ENCODE peak calls at places on chromosomes 6 and 20, in five cellular contexts. One of them, this sample, is unnamed.

GRCh38 chr6:34132486-34133185 is 13.3 kb downstream of the GRM4 start:
- DNase-seq in Peyer's patch: no peak
- DNase-seq in right lobe of liver: no peak
- DNase-seq in spleen: no peak
- DNase-seq in lung: no peak
- DNase-seq in this sample: no peak

GRCh38 chr6:7919871-7920270 is 9.3 kb upstream of the TXNDC5 start:
- DNase-seq in Peyer's patch: no peak
- DNase-seq in right lobe of liver: no peak
- DNase-seq in spleen: no peak
- DNase-seq in lung: no peak
- DNase-seq in this sample: no peak

GRCh38 chr20:44533928-44534327 is 12.1 kb upstream of the SERINC3 start:
- DNase-seq in Peyer's patch: no peak
- DNase-seq in right lobe of liver: no peak
- DNase-seq in spleen: no peak
- DNase-seq in lung: no peak
- DNase-seq in this sample: no peak

GRCh38 chr6:104771258-104771832 is 88.4 kb downstream of the HACE1 start:
- DNase-seq in Peyer's patch: no peak
- DNase-seq in right lobe of liver: no peak
- DNase-seq in spleen: no peak
- DNase-seq in lung: no peak
- DNase-seq in this sample: no peak

GRCh38 chr6:123515715-123516114 is 121.0 kb downstream of the TRDN start:
- DNase-seq in Peyer's patch: no peak
- DNase-seq in right lobe of liver: no peak
- DNase-seq in spleen: no peak
- DNase-seq in lung: no peak
- DNase-seq in this sample: no peak

GRCh38 chr6:142112451-142113061 is 20.2 kb upstream of the GJE1 start:
- DNase-seq in Peyer's patch: peak
- DNase-seq in right lobe of liver: peak
- DNase-seq in spleen: peak
- DNase-seq in lung: peak
- DNase-seq in this sample: peak

GRCh38 chr6:100260584-100260983 is 204.1 kb downstream of the SIM1 start:
- DNase-seq in Peyer's patch: no peak
- DNase-seq in right lobe of liver: no peak
- DNase-seq in spleen: no peak
- DNase-seq in lung: no peak
- DNase-seq in this sample: peak

GRCh38 chr6:83707829-83708545 is 914 bp downstream of the SNAP91 start:
- DNase-seq in Peyer's patch: no peak
- DNase-seq in right lobe of liver: no peak
- DNase-seq in spleen: no peak
- DNase-seq in lung: no peak
- DNase-seq in this sample: no peak

GRCh38 chr20:45429618-45430017 is 13.7 kb downstream of the PIGT start:
- DNase-seq in Peyer's patch: no peak
- DNase-seq in right lobe of liver: no peak
- DNase-seq in spleen: no peak
- DNase-seq in lung: no peak
- DNase-seq in this sample: no peak

GRCh38 chr6:83221886-83222479 is 28.8 kb downstream of the RWDD2A start:
- DNase-seq in Peyer's patch: no peak
- DNase-seq in right lobe of liver: no peak
- DNase-seq in spleen: no peak
- DNase-seq in lung: no peak
- DNase-seq in this sample: no peak

GRCh38 chr6:18179770-18180393 is 24.7 kb downstream of the KDM1B start:
- DNase-seq in Peyer's patch: no peak
- DNase-seq in right lobe of liver: no peak
- DNase-seq in spleen: no peak
- DNase-seq in lung: peak
- DNase-seq in this sample: no peak

GRCh38 chr20:9359561-9360308 is 154.7 kb upstream of the LAMP5 start:
- DNase-seq in Peyer's patch: no peak
- DNase-seq in right lobe of liver: no peak
- DNase-seq in spleen: no peak
- DNase-seq in lung: no peak
- DNase-seq in this sample: peak

GRCh38 chr6:2920671-2921112 is 17.6 kb upstream of the SERPINB9 start:
- DNase-seq in Peyer's patch: no peak
- DNase-seq in right lobe of liver: peak
- DNase-seq in spleen: no peak
- DNase-seq in lung: peak
- DNase-seq in this sample: no peak

GRCh38 chr20:36895036-36895435 is 19.1 kb downstream of the TLDC2 start:
- DNase-seq in Peyer's patch: no peak
- DNase-seq in right lobe of liver: no peak
- DNase-seq in spleen: no peak
- DNase-seq in lung: no peak
- DNase-seq in this sample: no peak

GRCh38 chr20:53838311-53838873 is 232.0 kb downstream of the BCAS1 start:
- DNase-seq in Peyer's patch: peak
- DNase-seq in right lobe of liver: no peak
- DNase-seq in spleen: no peak
- DNase-seq in lung: no peak
- DNase-seq in this sample: no peak

GRCh38 chr6:62775427-62776022 is 435.7 kb upstream of the FKBP1C start:
- DNase-seq in Peyer's patch: no peak
- DNase-seq in right lobe of liver: no peak
- DNase-seq in spleen: no peak
- DNase-seq in lung: no peak
- DNase-seq in this sample: no peak

GRCh38 chr6:149405823-149406765 is 6.0 kb downstream of the SUMO4 start:
- DNase-seq in Peyer's patch: no peak
- DNase-seq in right lobe of liver: no peak
- DNase-seq in spleen: no peak
- DNase-seq in lung: no peak
- DNase-seq in this sample: no peak

GRCh38 chr6:169503556-169503955 is 198.3 kb downstream of the WDR27 start:
- DNase-seq in Peyer's patch: no peak
- DNase-seq in right lobe of liver: no peak
- DNase-seq in spleen: no peak
- DNase-seq in lung: no peak
- DNase-seq in this sample: no peak

GRCh38 chr20:20547221-20547875 is 165.1 kb downstream of the RALGAPA2 start:
- DNase-seq in Peyer's patch: no peak
- DNase-seq in right lobe of liver: no peak
- DNase-seq in spleen: no peak
- DNase-seq in lung: no peak
- DNase-seq in this sample: no peak

GRCh38 chr6:148629197-148629909 is 117.5 kb upstream of the UST start:
- DNase-seq in Peyer's patch: no peak
- DNase-seq in right lobe of liver: no peak
- DNase-seq in spleen: no peak
- DNase-seq in lung: no peak
- DNase-seq in this sample: no peak

GRCh38 chr20:45872626-45873025 is 8.4 kb upstream of the ZSWIM1 start:
- DNase-seq in Peyer's patch: no peak
- DNase-seq in right lobe of liver: no peak
- DNase-seq in spleen: peak
- DNase-seq in lung: no peak
- DNase-seq in this sample: no peak

GRCh38 chr6:135176464-135176863 is 4.6 kb upstream of the MYB start:
- DNase-seq in Peyer's patch: no peak
- DNase-seq in right lobe of liver: no peak
- DNase-seq in spleen: no peak
- DNase-seq in lung: no peak
- DNase-seq in this sample: no peak

GRCh38 chr6:31702421-31702818 is 704 bp downstream of the ABHD16A start:
- DNase-seq in Peyer's patch: no peak
- DNase-seq in right lobe of liver: no peak
- DNase-seq in spleen: no peak
- DNase-seq in lung: no peak
- DNase-seq in this sample: peak

GRCh38 chr6:3618300-3619041 is 133.0 kb downstream of the PXDC1 start:
- DNase-seq in Peyer's patch: no peak
- DNase-seq in right lobe of liver: no peak
- DNase-seq in spleen: no peak
- DNase-seq in lung: no peak
- DNase-seq in this sample: no peak

DNA sequence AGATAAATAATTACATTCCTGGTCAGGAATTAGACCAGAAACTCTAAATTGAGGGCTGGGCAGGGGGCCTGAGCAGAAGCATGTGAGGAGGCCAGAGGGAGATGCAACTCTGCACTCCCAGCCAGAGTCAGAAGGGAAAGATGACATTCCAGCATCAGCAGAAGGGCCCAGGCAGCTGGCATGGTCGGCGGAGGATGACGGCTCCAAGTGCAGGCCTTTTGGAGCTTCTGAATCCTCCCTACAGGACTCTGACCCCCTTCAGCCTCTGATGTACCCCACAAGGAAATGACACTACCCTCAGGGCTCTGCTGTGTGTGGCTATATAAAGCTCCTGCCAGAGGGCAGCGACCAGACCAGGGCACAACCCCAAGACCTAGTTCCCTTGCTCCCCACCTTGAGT is 1.9 kb downstream of the LRFN2 start:
- DNase-seq in Peyer's patch: no peak
- DNase-seq in right lobe of liver: no peak
- DNase-seq in spleen: no peak
- DNase-seq in lung: no peak
- DNase-seq in this sample: no peak
- H3K4me3 ChIP-seq in Peyer's patch: no peak
- H3K4me3 ChIP-seq in right lobe of liver: no peak
- H3K4me3 ChIP-seq in spleen: no peak
- H3K4me3 ChIP-seq in lung: no peak
- H3K4me3 ChIP-seq in this sample: no peak

GRCh38 chr6:107732461-107732860 is 91.7 kb downstream of the SCML4 start:
- DNase-seq in Peyer's patch: no peak
- DNase-seq in right lobe of liver: no peak
- DNase-seq in spleen: no peak
- DNase-seq in lung: no peak
- DNase-seq in this sample: no peak
- H3K27ac ChIP-seq in Peyer's patch: no peak
- H3K27ac ChIP-seq in right lobe of liver: no peak
- H3K27ac ChIP-seq in spleen: peak
- H3K27ac ChIP-seq in lung: no peak
- H3K27ac ChIP-seq in this sample: no peak

GRCh38 chr6:128327890-128328289 is 192.5 kb downstream of the PTPRK start:
- DNase-seq in Peyer's patch: no peak
- DNase-seq in right lobe of liver: no peak
- DNase-seq in spleen: no peak
- DNase-seq in lung: no peak
- DNase-seq in this sample: no peak
- TF ChIP-seq CTCF in Peyer's patch: peak
- TF ChIP-seq CTCF in right lobe of liver: peak
- TF ChIP-seq CTCF in spleen: peak
- TF ChIP-seq CTCF in lung: peak
- TF ChIP-seq CTCF in this sample: peak

GRCh38 chr6:27617700-27618689 is 145.1 kb upstream of the ZNF184 start:
- DNase-seq in Peyer's patch: no peak
- DNase-seq in right lobe of liver: no peak
- DNase-seq in spleen: no peak
- DNase-seq in lung: no peak
- DNase-seq in this sample: peak
- H3K4me3 ChIP-seq in Peyer's patch: no peak
- H3K4me3 ChIP-seq in right lobe of liver: no peak
- H3K4me3 ChIP-seq in spleen: peak
- H3K4me3 ChIP-seq in lung: no peak
- H3K4me3 ChIP-seq in this sample: peak

GRCh38 chr6:16739329-16739801 is 21.9 kb downstream of the ATXN1 start:
- DNase-seq in Peyer's patch: no peak
- DNase-seq in right lobe of liver: no peak
- DNase-seq in spleen: no peak
- DNase-seq in lung: no peak
- DNase-seq in this sample: no peak

GRCh38 chr6:16743661-16744210 is 17.5 kb downstream of the ATXN1 start:
- DNase-seq in Peyer's patch: no peak
- DNase-seq in right lobe of liver: no peak
- DNase-seq in spleen: no peak
- DNase-seq in lung: no peak
- DNase-seq in this sample: no peak

GRCh38 chr6:16737926-16738325 is 23.3 kb downstream of the ATXN1 start:
- DNase-seq in Peyer's patch: no peak
- DNase-seq in right lobe of liver: no peak
- DNase-seq in spleen: no peak
- DNase-seq in lung: no peak
- DNase-seq in this sample: no peak

GRCh38 chr6:16742116-16742515 is 19.1 kb downstream of the ATXN1 start:
- DNase-seq in Peyer's patch: no peak
- DNase-seq in right lobe of liver: no peak
- DNase-seq in spleen: no peak
- DNase-seq in lung: no peak
- DNase-seq in this sample: no peak

GRCh38 chr6:16741112-16742016 is 19.9 kb downstream of the ATXN1 start:
- DNase-seq in Peyer's patch: no peak
- DNase-seq in right lobe of liver: no peak
- DNase-seq in spleen: no peak
- DNase-seq in lung: no peak
- DNase-seq in this sample: peak
- H3K27ac ChIP-seq in Peyer's patch: peak
- H3K27ac ChIP-seq in right lobe of liver: no peak
- H3K27ac ChIP-seq in spleen: peak
- H3K27ac ChIP-seq in lung: peak
- H3K27ac ChIP-seq in this sample: peak

DNA sequence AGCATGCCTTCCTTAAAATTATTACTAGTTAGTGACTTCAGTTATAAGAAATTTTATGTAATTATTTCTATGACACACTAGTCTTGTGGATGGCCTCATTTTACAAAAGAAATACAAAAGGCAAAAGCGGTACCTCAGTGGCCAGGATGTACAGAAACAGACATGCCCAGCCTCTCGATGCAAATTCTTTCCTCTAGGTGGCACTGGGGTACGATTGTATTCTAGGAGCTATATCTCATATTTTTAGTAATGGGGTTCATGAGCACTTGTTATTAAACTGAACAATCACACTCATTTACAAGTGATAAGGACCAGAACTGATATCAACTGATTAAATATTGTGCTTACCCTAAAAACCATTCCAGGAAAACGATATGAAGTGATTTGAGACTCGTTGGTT is 59.8 kb downstream of the SOD2 start:
- DNase-seq in Peyer's patch: no peak
- DNase-seq in right lobe of liver: no peak
- DNase-seq in spleen: no peak
- DNase-seq in lung: no peak
- DNase-seq in this sample: peak
- TF ChIP-seq CTCF in Peyer's patch: no peak
- TF ChIP-seq CTCF in right lobe of liver: peak
- TF ChIP-seq CTCF in spleen: peak
- TF ChIP-seq CTCF in lung: no peak
- TF ChIP-seq CTCF in this sample: peak

DNA sequence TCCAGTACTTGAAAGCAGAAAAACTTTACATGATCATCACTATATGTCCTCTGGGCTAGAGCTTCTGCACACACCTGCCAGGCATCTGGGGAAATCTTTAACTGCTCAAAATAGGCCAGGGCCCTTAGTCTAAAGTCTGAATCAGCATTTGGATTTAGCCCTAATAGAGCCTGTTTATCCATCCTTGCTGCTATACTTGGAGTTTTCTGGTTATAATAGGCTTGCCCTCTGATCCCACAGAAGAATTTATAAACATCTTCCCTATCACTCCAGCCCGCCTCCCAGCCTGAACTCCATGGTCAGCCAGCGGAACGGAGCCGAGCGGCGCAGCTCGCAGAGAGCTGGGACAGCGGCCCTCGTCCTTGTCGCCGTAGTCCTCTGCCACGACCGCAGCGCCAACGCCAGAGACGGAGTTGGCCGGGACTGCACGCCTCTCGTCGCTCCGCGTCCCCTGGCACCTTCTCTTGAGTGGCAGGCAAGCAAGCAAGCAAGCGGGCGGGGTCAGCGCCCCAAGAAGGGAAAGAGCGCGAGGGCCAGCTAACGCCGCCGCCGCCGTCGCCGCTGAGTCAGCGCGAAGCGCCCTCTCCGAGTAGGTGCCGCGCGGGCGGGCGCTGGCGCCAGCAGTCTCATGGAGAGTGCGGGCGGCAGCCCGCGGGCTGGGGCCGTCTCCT is 25.4 kb upstream of the ASIP start:
- DNase-seq in Peyer's patch: peak
- DNase-seq in right lobe of liver: peak
- DNase-seq in spleen: peak
- DNase-seq in lung: peak
- DNase-seq in this sample: peak
- H3K4me3 ChIP-seq in Peyer's patch: peak
- H3K4me3 ChIP-seq in right lobe of liver: peak
- H3K4me3 ChIP-seq in spleen: peak
- H3K4me3 ChIP-seq in lung: peak
- H3K4me3 ChIP-seq in this sample: peak